ENCODE peak calls at places on chromosomes 4 and X, in eight cellular contexts. M is right lobe of liver, R is OCI-LY7, V is A549, I is tibial nerve, L is Caco-2, W is transverse colon, U is cardiac muscle cell. B is an unnamed sample. For H3K4me1 and H3K9me3, the result is how much of the 10 kb centered on the place peaks cover.

GRCh38 chr4:185780472-185780871 is 31.5 kb downstream of the SORBS2 start:
- DNase-seq in R (no peak), M (no peak), I (no peak), L (no peak), W (no peak), U (no peak), V (no peak), B (no peak)

GRCh38 chr4:88893961-88894360 is 163.0 kb downstream of the FAM13A start:
- DNase-seq in I (no peak), U (no peak), W (no peak), V (no peak), L (no peak), R (no peak), M (no peak), B (no peak)

GRCh38 chr4:88675543-88675942 is 22.1 kb downstream of the NAP1L5 start:
- DNase-seq in U (no peak), L (no peak), I (no peak), M (no peak), V (no peak), R (no peak), W (no peak), B (no peak)

GRCh38 chrX:9676311-9676710 is 89.3 kb downstream of the GPR143 start:
- DNase-seq in M (no peak), L (no peak), U (peak), W (no peak), I (no peak), V (no peak), R (no peak), B (no peak)

GRCh38 chr4:114041117-114041475 is 61.6 kb upstream of the ARSJ start:
- DNase-seq in R (no peak), I (no peak), V (no peak), M (no peak), L (no peak), U (no peak), W (no peak), B (no peak)

GRCh38 chrX:132505116-132505515 is 16.3 kb upstream of the MBNL3 start:
- DNase-seq in U (peak), I (peak), W (peak), L (no peak), V (no peak), R (no peak), M (no peak), B (no peak)

GRCh38 chrX:18099745-18100144 is 120.9 kb downstream of the BEND2 start:
- DNase-seq in R (no peak), I (no peak), U (no peak), V (no peak), L (peak), W (no peak), M (no peak), B (no peak)

GRCh38 chrX:45803383-45803921 is 602.8 kb upstream of the DIPK2B start:
- DNase-seq in W (no peak), M (no peak), U (peak), V (no peak), R (no peak), I (no peak), L (no peak), B (no peak)

GRCh38 chr4:173135241-173135847 is 33.3 kb upstream of the GALNT7 start:
- DNase-seq in W (no peak), L (no peak), R (no peak), U (peak), I (no peak), V (no peak), M (no peak), B (no peak)

GRCh38 chr4:71130827-71131603 is 137.6 kb downstream of the DCK start:
- DNase-seq in W (no peak), I (no peak), U (peak), V (peak), L (no peak), R (no peak), M (no peak), B (no peak)

GRCh38 chr4:111800551-111800950 is 344.7 kb upstream of the FAM241A start:
- DNase-seq in W (no peak), M (no peak), I (no peak), V (no peak), L (no peak), U (no peak), R (no peak), B (no peak)

GRCh38 chrX:38260231-38260630 is 39.6 kb upstream of the SRPX start:
- DNase-seq in U (no peak), M (no peak), V (peak), W (peak), L (peak), I (no peak), R (peak), B (no peak)

GRCh38 chr4:53921856-53922255 is 142.5 kb downstream of the CHIC2 start:
- DNase-seq in W (no peak), L (no peak), I (no peak), R (no peak), V (no peak), M (no peak), U (no peak), B (no peak)
- H3K4me1 ChIP-seq in W (under half), L (half or more), I (under half), R (under half), V (under half), M (under half), U (under half), B (under half)

GRCh38 chrX:58025979-58026378 is 115.7 kb upstream of the ZXDA start:
- DNase-seq in V (peak), R (peak), W (peak), L (no peak), U (peak), I (peak), M (no peak), B (no peak)
- TF ChIP-seq CTCF in V (peak), R (peak), W (peak), L (peak), U (peak), I (peak), M (peak), B (no peak)

GRCh38 chr4:159577241-159577640 is 474.4 kb downstream of the RAPGEF2 start:
- DNase-seq in I (no peak), L (no peak), R (no peak), M (no peak), U (no peak), W (no peak), V (no peak), B (no peak)
- H3K9me3 ChIP-seq in I (under half), L (under half), R (under half), M (under half), U (under half), W (under half), V (under half), B (under half)

GRCh38 chrX:20271186-20271585 is 4.5 kb upstream of the RPS6KA3 start:
- DNase-seq in W (no peak), L (peak), I (no peak), M (no peak), R (no peak), V (no peak), U (no peak), B (no peak)
- H3K4me1 ChIP-seq in W (under half), L (under half), I (under half), M (under half), R (under half), V (under half), U (under half), B (under half)

DNA sequence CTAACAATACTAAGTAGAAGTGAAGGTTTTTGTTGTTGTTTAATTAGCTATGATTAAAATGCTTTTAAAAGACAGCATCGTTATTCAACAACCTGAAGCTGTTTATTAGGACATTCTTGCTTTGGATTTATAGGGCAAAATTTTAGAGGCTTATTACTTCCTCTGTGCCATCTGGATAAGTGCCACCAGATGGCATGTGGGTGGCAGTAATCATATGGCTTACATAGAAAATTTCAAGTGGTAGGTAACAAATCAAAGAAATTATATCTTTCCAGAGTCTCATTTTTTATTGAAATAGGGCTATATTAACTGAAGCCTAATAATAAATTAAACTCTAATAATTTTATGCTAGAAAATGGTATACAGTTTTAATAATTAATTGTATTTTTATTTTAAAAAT is 83.3 kb upstream of the HTR2C start:
- DNase-seq in M (no peak), R (no peak), I (no peak), L (no peak), V (no peak), W (no peak), U (no peak), B (no peak)
- TF ChIP-seq CTCF in M (no peak), R (no peak), I (no peak), L (no peak), V (no peak), W (no peak), U (no peak), B (no peak)

DNA sequence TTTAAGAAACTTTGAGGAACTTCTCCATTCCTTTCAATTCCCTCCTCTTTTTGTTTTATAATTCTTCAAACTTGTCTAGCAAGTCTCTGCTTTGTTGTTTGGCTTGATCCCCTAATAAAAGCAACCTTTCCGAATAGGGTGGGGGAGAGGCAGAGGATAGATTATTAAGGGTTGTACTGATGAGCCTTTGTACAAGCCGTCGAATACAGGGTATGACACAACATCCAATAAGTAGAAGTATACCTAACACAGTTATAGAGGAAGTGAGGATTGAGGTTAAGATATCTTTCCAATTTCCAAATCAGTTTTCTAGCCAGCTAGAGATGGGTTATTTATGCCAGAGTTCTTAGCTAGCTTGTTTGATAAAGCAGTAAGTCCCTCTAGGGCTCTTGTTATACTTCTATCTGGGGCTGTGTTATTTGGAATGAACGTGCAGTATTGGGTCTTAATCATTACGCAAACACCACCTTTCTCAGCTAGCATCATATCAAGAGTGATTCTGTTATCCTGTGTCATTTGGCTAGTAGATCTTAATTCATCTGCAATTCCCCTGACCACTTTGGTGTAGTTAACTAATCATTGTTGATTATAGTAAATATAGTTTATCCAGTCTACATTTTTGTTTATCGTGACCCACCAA is 18.5 kb downstream of the METAP1 start:
- DNase-seq in V (no peak), W (no peak), M (no peak), I (no peak), U (no peak), L (no peak), R (no peak), B (no peak)
- H3K9me3 ChIP-seq in V (under half), W (under half), M (under half), I (under half), U (under half), L (under half), R (under half), B (under half)

GRCh38 chrX:40086569-40087335 is 11.0 kb downstream of the BCOR start:
- DNase-seq in M (peak), U (peak), L (no peak), V (no peak), R (no peak), W (no peak), I (no peak), B (no peak)
- H3K4me1 ChIP-seq in M (under half), U (half or more), L (under half), V (under half), R (half or more), W (half or more), I (half or more), B (under half)

GRCh38 chr4:188417181-188417580 is 277.9 kb downstream of the TRIML1 start:
- DNase-seq in W (no peak), V (no peak), I (no peak), L (peak), M (no peak), U (no peak), R (no peak), B (no peak)
- TF ChIP-seq CTCF in W (no peak), V (no peak), I (no peak), L (peak), M (no peak), U (no peak), R (no peak), B (no peak)